ENCODE peak calls at places on chromosomes 12 and 14, in nine cellular contexts. C, F, A, J, L, I, Q, T and W are unnamed samples.

GRCh38 chr14:101858791-101859537 is 97.5 kb downstream of the PPP2R5C start:
- DNase-seq in L (no peak), Q (no peak), A (peak), F (no peak), I (no peak), C (no peak), T (no peak), J (no peak), W (no peak)

GRCh38 chr12:85260904-85261303 is 19.1 kb upstream of the ALX1 start:
- DNase-seq in T (peak), A (no peak), Q (no peak), C (no peak), F (no peak), J (no peak), L (no peak), I (no peak), W (no peak)

GRCh38 chr14:40859065-40859464 is 747.6 kb upstream of the LRFN5 start:
- DNase-seq in C (no peak), F (no peak), I (no peak), T (no peak), J (no peak), Q (no peak), L (no peak), A (no peak), W (no peak)

GRCh38 chr14:53630336-53630735 is 326.3 kb downstream of the BMP4 start:
- DNase-seq in L (no peak), C (no peak), A (no peak), T (no peak), F (no peak), I (no peak), J (no peak), Q (no peak), W (no peak)

GRCh38 chr12:116233669-116234068 is 43.8 kb downstream of the MED13L start:
- DNase-seq in I (no peak), T (no peak), F (no peak), L (no peak), J (no peak), A (no peak), Q (no peak), C (no peak), W (no peak)

GRCh38 chr14:60642270-60642789 is 6.9 kb downstream of the SIX1 start:
- DNase-seq in J (no peak), A (no peak), C (no peak), L (no peak), F (no peak), I (no peak), Q (no peak), T (no peak), W (no peak)

GRCh38 chr12:52581481-52581880 is 7.8 kb upstream of the KRT74 start:
- DNase-seq in J (no peak), F (no peak), Q (no peak), I (no peak), C (no peak), L (no peak), T (peak), A (no peak), W (no peak)

GRCh38 chr12:40515041-40515825 is 177.0 kb upstream of the CNTN1 start:
- DNase-seq in T (no peak), F (no peak), A (no peak), L (no peak), Q (no peak), I (no peak), C (peak), J (no peak), W (no peak)

GRCh38 chr14:23562822-23563472 is 4.6 kb downstream of the AP1G2 start:
- DNase-seq in I (no peak), Q (no peak), J (peak), A (peak), F (no peak), L (peak), C (no peak), T (peak), W (peak)

GRCh38 chr12:99983721-99984258 is 946 bp downstream of the ANKS1B start:
- DNase-seq in L (no peak), T (no peak), F (no peak), I (peak), J (no peak), C (no peak), A (no peak), Q (no peak), W (peak)

GRCh38 chr14:66088661-66089060 is 397.5 kb upstream of the CCDC196 start:
- DNase-seq in C (no peak), T (no peak), L (no peak), F (peak), Q (no peak), J (no peak), I (no peak), A (no peak), W (no peak)

GRCh38 chr12:122847516-122847836 is 12.2 kb downstream of the HIP1R start:
- DNase-seq in F (no peak), J (no peak), C (no peak), A (no peak), T (no peak), I (no peak), Q (no peak), L (no peak), W (no peak)

GRCh38 chr14:74652541-74652940 is 40.5 kb upstream of the LTBP2 start:
- DNase-seq in A (no peak), C (no peak), I (no peak), L (no peak), Q (no peak), J (no peak), T (no peak), F (no peak), W (no peak)

GRCh38 chr12:48795550-48796455 is 6.9 kb upstream of the ADCY6 start:
- DNase-seq in J (no peak), T (peak), L (peak), Q (peak), F (no peak), I (peak), A (no peak), C (peak), W (peak)

GRCh38 chr14:77040995-77041744 is 12.7 kb upstream of the IRF2BPL start:
- DNase-seq in F (no peak), L (no peak), Q (no peak), C (no peak), T (no peak), I (peak), A (no peak), J (no peak), W (no peak)

GRCh38 chr12:130214686-130215370 is 52.6 kb downstream of the FZD10 start:
- DNase-seq in T (no peak), L (no peak), F (no peak), Q (no peak), C (no peak), I (no peak), A (no peak), J (no peak), W (no peak)

GRCh38 chr12:131242741-131243496 is 289.2 kb downstream of the ADGRD1 start:
- DNase-seq in F (no peak), J (no peak), C (peak), A (no peak), L (no peak), I (no peak), Q (no peak), T (peak), W (no peak)

GRCh38 chr12:89250213-89250612 is 102.1 kb downstream of the DUSP6 start:
- DNase-seq in F (no peak), I (no peak), T (no peak), L (no peak), A (no peak), J (no peak), Q (no peak), C (no peak), W (no peak)

GRCh38 chr14:106346534-106347290 is 820.3 kb downstream of the TMEM121 start:
- DNase-seq in T (no peak), I (no peak), J (no peak), Q (no peak), L (no peak), A (no peak), F (no peak), C (no peak), W (no peak)

GRCh38 chr12:103858953-103859601 is 18.0 kb upstream of the NT5DC3 start:
- DNase-seq in A (peak), C (peak), F (no peak), L (no peak), Q (no peak), I (peak), T (peak), J (no peak), W (no peak)

GRCh38 chr14:104437703-104438102 is 141.9 kb upstream of the C14orf180 start:
- DNase-seq in T (no peak), C (no peak), A (no peak), F (no peak), Q (no peak), J (no peak), I (no peak), L (no peak), W (no peak)

GRCh38 chr12:5577239-5577638 is 145.3 kb downstream of the NTF3 start:
- DNase-seq in Q (no peak), C (no peak), T (no peak), A (peak), L (no peak), F (no peak), J (no peak), I (no peak), W (no peak)

GRCh38 chr14:73526036-73526984 is 10.6 kb upstream of the ACOT1 start:
- DNase-seq in A (peak), F (no peak), Q (no peak), C (no peak), T (peak), L (no peak), J (no peak), I (no peak), W (no peak)

GRCh38 chr12:27237790-27238771 is 6.0 kb upstream of the STK38L start:
- DNase-seq in I (no peak), T (no peak), J (no peak), F (no peak), L (no peak), A (no peak), Q (no peak), C (no peak), W (no peak)

GRCh38 chr12:47014474-47014873 is 64.9 kb upstream of the PCED1B start:
- DNase-seq in T (peak), C (no peak), A (no peak), F (peak), I (no peak), Q (no peak), L (no peak), J (no peak), W (no peak)

GRCh38 chr14:68824517-68825347 is 31.9 kb upstream of the ZFP36L1 start:
- DNase-seq in T (peak), C (peak), Q (peak), A (peak), F (no peak), J (peak), I (peak), L (no peak), W (peak)

GRCh38 chr12:19447386-19447785 is 8.1 kb downstream of the AEBP2 start:
- DNase-seq in F (no peak), T (no peak), L (no peak), Q (no peak), J (no peak), C (no peak), I (no peak), A (no peak), W (no peak)

GRCh38 chr12:97464241-97465011 is 1.8 kb downstream of the RMST start:
- DNase-seq in F (no peak), L (no peak), J (no peak), A (no peak), Q (no peak), C (no peak), I (no peak), T (no peak), W (no peak)

GRCh38 chr14:70822706-70823185 is 13.4 kb upstream of the MAP3K9 start:
- DNase-seq in L (no peak), T (no peak), F (no peak), J (no peak), C (no peak), I (peak), A (peak), Q (no peak), W (no peak)

GRCh38 chr14:25003537-25003936 is 46.4 kb downstream of the STXBP6 start:
- DNase-seq in T (no peak), I (no peak), L (no peak), J (no peak), Q (no peak), F (no peak), A (no peak), C (peak), W (no peak)

GRCh38 chr12:15936751-15937150 is 25.6 kb downstream of the DERA start:
- DNase-seq in F (no peak), T (no peak), J (no peak), L (no peak), A (no peak), C (no peak), Q (no peak), I (no peak), W (no peak)

GRCh38 chr12:96198970-96199369 is 4.8 kb downstream of the ELK3 start:
- DNase-seq in L (no peak), Q (no peak), F (no peak), A (no peak), J (no peak), I (no peak), T (peak), C (peak), W (no peak)

GRCh38 chr14:56979961-56980360 is 169.7 kb upstream of the OTX2 start:
- DNase-seq in C (no peak), I (no peak), J (no peak), Q (no peak), A (no peak), F (no peak), L (no peak), T (no peak), W (no peak)

GRCh38 chr12:110351119-110351518 is 52.4 kb downstream of the ANAPC7 start:
- DNase-seq in F (no peak), C (no peak), J (no peak), A (no peak), L (no peak), T (no peak), Q (no peak), I (no peak), W (no peak)

GRCh38 chr14:47675489-47676300 is at the start of gene MDGA2:
- DNase-seq in T (no peak), J (no peak), Q (peak), A (no peak), I (no peak), C (peak), F (no peak), L (no peak), W (no peak)

GRCh38 chr12:40375076-40375475 is 150.3 kb downstream of the LRRK2 start:
- DNase-seq in L (no peak), I (no peak), C (no peak), A (no peak), J (no peak), T (peak), F (no peak), Q (no peak), W (no peak)

GRCh38 chr12:46965137-46965536 is 114.3 kb upstream of the PCED1B start:
- DNase-seq in F (no peak), I (no peak), L (no peak), Q (no peak), T (peak), A (no peak), J (no peak), C (no peak), W (no peak)

GRCh38 chr12:81461163-81461562 is 298.0 kb downstream of the PPFIA2 start:
- DNase-seq in F (no peak), T (no peak), Q (no peak), C (no peak), L (no peak), I (no peak), A (no peak), J (no peak), W (no peak)